ENCODE peak calls at places on chromosomes 11 and 22, in nine cellular contexts. Y, X, Q, I, T, Z, K, E and G are unnamed samples.

GRCh38 chr22:40156001-40156516 is 21.7 kb upstream of the TNRC6B start:
- DNase-seq in X (no peak), Q (peak), K (no peak), I (peak), Z (peak), E (no peak), T (peak), Y (peak), G (no peak)

GRCh38 chr22:50531546-50532352 is 1.9 kb upstream of the TYMP start:
- DNase-seq in X (peak), Z (peak), Q (no peak), E (no peak), T (peak), I (peak), K (peak), Y (peak), G (peak)

GRCh38 chr11:11279956-11280689 is 72.9 kb downstream of the CSNK2A3 start:
- DNase-seq in E (no peak), Q (no peak), Z (no peak), T (peak), Y (no peak), I (no peak), K (no peak), X (no peak), G (peak)

GRCh38 chr22:46046299-46046685 is 69.3 kb upstream of the WNT7B start:
- DNase-seq in I (no peak), K (peak), Q (no peak), X (no peak), T (no peak), Y (no peak), E (no peak), Z (peak), G (peak)

GRCh38 chr11:17814546-17814945 is 80.0 kb downstream of the KCNC1 start:
- DNase-seq in T (no peak), Y (no peak), X (no peak), I (no peak), Z (no peak), K (no peak), Q (no peak), E (no peak), G (no peak)

GRCh38 chr11:35359321-35360058 is 59.9 kb downstream of the SLC1A2 start:
- DNase-seq in Q (no peak), X (no peak), T (no peak), Z (no peak), I (no peak), K (no peak), Y (no peak), E (no peak), G (no peak)

GRCh38 chr11:8384199-8384821 is 120.6 kb upstream of the LMO1 start:
- DNase-seq in Z (peak), K (peak), Y (no peak), I (peak), X (no peak), E (no peak), Q (no peak), T (peak), G (peak)

GRCh38 chr11:2444301-2445106 is at the start of the genes KCNQ1 and TRPM5:
- DNase-seq in Y (peak), X (no peak), E (no peak), I (peak), T (peak), K (no peak), Z (peak), Q (peak), G (peak)

GRCh38 chr11:104891135-104891534 is 7.1 kb downstream of the CASP12 start:
- DNase-seq in Z (no peak), Y (no peak), Q (no peak), X (no peak), E (no peak), K (no peak), I (no peak), T (no peak), G (no peak)

GRCh38 chr11:117808768-117809167 is 11.8 kb upstream of the DSCAML1 start:
- DNase-seq in Z (peak), X (no peak), T (no peak), I (no peak), Y (no peak), E (no peak), Q (no peak), K (no peak), G (peak)

GRCh38 chr11:95067828-95068244 is 1.1 kb downstream of the SRSF8 start:
- DNase-seq in E (peak), Q (no peak), K (no peak), I (no peak), T (no peak), X (no peak), Z (no peak), Y (no peak), G (peak)

GRCh38 chr22:47065756-47066615 is 303.5 kb downstream of the TBC1D22A start:
- DNase-seq in I (peak), Z (peak), Y (no peak), X (no peak), Q (no peak), E (no peak), K (no peak), T (no peak), G (peak)

GRCh38 chr22:23305321-23305910 is 125.1 kb downstream of the BCR start:
- DNase-seq in T (no peak), Z (no peak), K (peak), Y (no peak), E (no peak), I (no peak), X (no peak), Q (no peak), G (peak)

GRCh38 chr11:60866911-60867870 is at the start of gene ZP1:
- DNase-seq in E (no peak), K (peak), Z (no peak), Q (no peak), T (no peak), X (no peak), Y (no peak), I (peak), G (peak)

GRCh38 chr11:56799691-56800090 is 51.2 kb upstream of the OR9G4 start:
- DNase-seq in Q (no peak), K (no peak), I (no peak), T (no peak), X (no peak), Z (no peak), Y (no peak), E (no peak), G (no peak)

GRCh38 chr11:128146926-128147605 is 440.3 kb downstream of the ETS1 start:
- DNase-seq in Z (no peak), T (peak), I (no peak), Y (no peak), E (no peak), K (no peak), X (no peak), Q (no peak), G (no peak)

GRCh38 chr11:113675565-113675964 is 30.5 kb downstream of the TMPRSS5 start:
- DNase-seq in I (no peak), K (no peak), E (no peak), Z (no peak), Q (no peak), Y (no peak), T (no peak), X (no peak), G (no peak)

GRCh38 chr11:61264795-61265194 is 23.8 kb downstream of the PGA5 start:
- DNase-seq in X (no peak), T (no peak), Y (no peak), E (no peak), K (no peak), Q (no peak), Z (no peak), I (no peak), G (no peak)

GRCh38 chr11:71581826-71582225 is 849 bp downstream of the KRTAP5-11 start:
- DNase-seq in K (no peak), I (no peak), Q (no peak), Y (no peak), X (no peak), T (no peak), E (no peak), Z (no peak), G (no peak)

GRCh38 chr11:17067417-17067816 is 10.1 kb downstream of the RPS13 start:
- DNase-seq in E (no peak), X (no peak), Q (no peak), K (no peak), Y (no peak), I (no peak), T (no peak), Z (no peak), G (peak)

GRCh38 chr11:14423633-14424032 is 64.7 kb upstream of the RRAS2 start:
- DNase-seq in I (no peak), X (no peak), T (no peak), Z (no peak), Y (no peak), E (no peak), Q (no peak), K (no peak), G (no peak)

GRCh38 chr11:64767344-64768299 is 7.8 kb upstream of the PYGM start:
- DNase-seq in Z (peak), K (peak), X (peak), E (no peak), Q (peak), I (peak), Y (peak), T (peak), G (peak)
- TF ChIP-seq POLR2AphosphoS5 in Z (no peak), K (no peak), X (no peak), E (no peak), Q (no peak), I (no peak), Y (no peak), T (no peak), G (peak)

DNA sequence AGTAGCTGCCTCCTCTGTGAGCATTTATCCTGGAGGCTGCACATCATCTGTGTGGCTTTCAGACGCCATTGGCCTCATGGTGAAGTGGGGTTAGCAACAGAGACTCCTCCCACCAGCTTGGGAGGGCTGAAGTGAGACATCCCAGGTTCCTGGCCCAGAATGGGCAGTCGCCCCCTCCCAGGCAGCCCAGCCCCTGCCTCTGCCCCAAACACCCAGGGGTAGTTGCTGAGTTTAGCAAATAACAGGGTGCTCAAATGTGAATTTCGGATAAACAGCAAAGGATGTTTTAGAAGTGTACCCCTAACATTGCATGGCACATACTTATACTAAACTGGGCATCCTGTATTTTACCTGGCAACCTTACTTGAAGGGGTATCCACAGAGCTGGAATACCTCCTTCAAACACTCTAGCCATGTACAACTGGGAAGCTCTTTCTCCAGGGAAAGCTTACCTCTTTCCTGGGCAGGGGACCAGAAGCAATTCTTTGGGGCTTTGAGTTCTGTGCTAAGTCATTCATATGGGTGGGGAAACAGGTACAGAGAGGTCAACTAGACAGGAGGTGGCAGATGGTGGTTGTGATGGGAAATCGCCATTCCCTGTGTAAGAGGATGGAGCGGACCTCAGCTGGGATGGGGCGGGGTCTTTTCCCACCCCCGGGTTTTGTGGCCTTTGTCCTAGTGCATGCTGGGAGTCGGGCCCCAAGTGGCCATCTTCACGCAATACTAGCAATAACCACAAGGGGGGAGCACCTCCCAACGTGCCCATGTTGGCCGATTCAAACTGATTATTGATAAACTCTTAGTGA is 19.3 kb downstream of the MTFP1 start:
- DNase-seq in Q (peak), I (peak), X (no peak), K (no peak), T (peak), Z (peak), Y (peak), E (no peak), G (no peak)
- TF ChIP-seq POLR2AphosphoS5 in Q (peak), I (no peak), X (peak), K (no peak), T (peak), Z (no peak), Y (no peak), E (peak), G (no peak)

GRCh38 chr22:48318575-48319320 is 1508.9 kb downstream of the BRD1 start:
- DNase-seq in T (no peak), E (no peak), Z (peak), Y (no peak), Q (no peak), K (peak), I (no peak), X (no peak), G (peak)

GRCh38 chr22:48318173-48318572 is 1509.5 kb downstream of the BRD1 start:
- DNase-seq in K (peak), E (no peak), X (no peak), Z (no peak), T (no peak), I (no peak), Y (no peak), Q (no peak), G (no peak)

GRCh38 chr22:48320671-48321515 is 1506.8 kb downstream of the BRD1 start:
- DNase-seq in X (no peak), Z (no peak), Y (no peak), I (no peak), T (no peak), E (no peak), Q (no peak), K (no peak), G (peak)

GRCh38 chr22:48320048-48320655 is 1507.5 kb downstream of the BRD1 start:
- DNase-seq in Z (no peak), K (no peak), Y (no peak), X (no peak), I (no peak), E (no peak), T (no peak), Q (no peak), G (peak)

DNA sequence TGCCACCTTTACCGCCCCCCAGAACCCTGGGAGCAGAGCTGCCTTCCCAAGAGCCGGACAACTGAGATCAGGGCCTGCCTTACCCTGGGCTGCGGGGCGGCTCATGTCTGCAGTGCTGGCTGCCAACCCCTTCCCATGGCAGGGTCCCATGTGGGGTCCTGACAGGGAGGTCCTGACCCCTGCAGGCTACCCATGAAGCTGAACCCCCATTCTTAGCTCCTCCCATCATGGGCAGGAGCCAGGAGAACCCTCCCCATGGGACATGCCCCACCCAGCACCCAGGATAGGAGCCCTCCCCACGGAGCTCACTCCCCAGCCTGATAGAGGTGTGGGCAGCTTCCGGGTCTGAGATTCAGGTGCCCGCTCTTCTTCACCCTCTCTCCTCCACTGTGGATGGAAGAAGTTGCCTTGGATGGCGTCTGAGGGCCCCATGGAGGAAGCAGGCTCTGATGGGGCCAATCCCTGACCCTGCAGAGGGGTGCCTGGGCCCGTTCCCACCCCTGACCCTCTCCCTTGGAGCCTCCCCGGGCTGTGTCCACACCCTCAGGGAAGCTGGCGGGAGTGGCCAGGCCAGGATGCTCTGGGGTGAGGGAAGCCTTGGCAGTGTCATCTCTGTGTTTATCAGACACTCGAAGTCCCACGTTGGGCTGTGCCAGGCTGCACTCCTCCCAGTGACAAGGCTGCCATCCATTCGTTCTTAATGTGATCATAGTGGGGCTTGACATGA is 1508.2 kb downstream of the BRD1 start:
- DNase-seq in Q (no peak), X (no peak), Y (no peak), T (no peak), K (no peak), I (no peak), Z (no peak), E (no peak), G (peak)
- TF ChIP-seq POLR2AphosphoS5 in Q (no peak), X (no peak), Y (no peak), T (no peak), K (no peak), I (no peak), Z (no peak), E (no peak), G (no peak)

GRCh38 chr11:836700-837099 is 3.9 kb downstream of the CD151 start:
- DNase-seq in Q (no peak), X (no peak), E (no peak), Y (no peak), T (no peak), Z (no peak), I (no peak), K (no peak), G (no peak)
- TF ChIP-seq POLR2AphosphoS5 in Q (no peak), X (no peak), E (no peak), Y (no peak), T (no peak), Z (no peak), I (no peak), K (no peak), G (peak)

GRCh38 chr11:43556892-43557291 is 123.6 kb upstream of the HSD17B12 start:
- DNase-seq in Q (no peak), I (no peak), X (no peak), E (no peak), Y (no peak), T (no peak), K (no peak), Z (no peak), G (no peak)
- TF ChIP-seq POLR2AphosphoS5 in Q (no peak), I (no peak), X (no peak), E (no peak), Y (no peak), T (no peak), K (no peak), Z (no peak), G (no peak)

GRCh38 chr22:38214248-38215056 is 12.7 kb downstream of the MAFF start:
- DNase-seq in Y (peak), X (peak), Z (peak), Q (no peak), I (peak), T (peak), K (no peak), E (no peak), G (peak)
- TF ChIP-seq POLR2AphosphoS5 in Y (peak), X (no peak), Z (no peak), Q (no peak), I (no peak), T (no peak), K (no peak), E (no peak), G (peak)

GRCh38 chr22:19614546-19614884 is 90.3 kb upstream of the CLDN5 start:
- DNase-seq in T (no peak), E (no peak), K (no peak), Q (no peak), Y (no peak), X (no peak), Z (no peak), I (no peak), G (no peak)
- TF ChIP-seq POLR2AphosphoS5 in T (no peak), E (no peak), K (no peak), Q (no peak), Y (no peak), X (no peak), Z (no peak), I (no peak), G (no peak)

DNA sequence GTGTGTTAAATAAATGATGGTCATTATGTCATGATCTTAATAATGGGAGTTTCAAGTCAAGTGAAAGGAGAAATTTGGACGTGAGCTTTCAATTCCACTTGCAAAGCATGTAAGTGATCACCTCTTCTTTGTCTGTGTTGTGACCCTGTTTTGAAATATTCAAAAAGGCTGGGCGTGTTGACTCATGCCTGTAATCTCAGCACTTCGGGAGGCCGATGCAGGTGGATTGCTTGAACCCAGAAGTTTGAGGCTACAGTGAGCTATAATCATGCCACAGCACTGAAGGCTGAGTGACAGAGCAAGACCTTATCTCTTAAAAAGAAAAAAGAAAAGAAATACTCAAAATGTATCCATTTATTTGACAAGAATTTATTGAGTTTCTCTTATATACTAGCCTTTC is 32.9 kb upstream of the EED start:
- DNase-seq in Q (no peak), X (no peak), Y (no peak), I (no peak), T (no peak), Z (no peak), K (no peak), E (no peak), G (no peak)
- TF ChIP-seq POLR2AphosphoS5 in Q (no peak), X (no peak), Y (no peak), I (no peak), T (no peak), Z (no peak), K (no peak), E (no peak), G (no peak)

DNA sequence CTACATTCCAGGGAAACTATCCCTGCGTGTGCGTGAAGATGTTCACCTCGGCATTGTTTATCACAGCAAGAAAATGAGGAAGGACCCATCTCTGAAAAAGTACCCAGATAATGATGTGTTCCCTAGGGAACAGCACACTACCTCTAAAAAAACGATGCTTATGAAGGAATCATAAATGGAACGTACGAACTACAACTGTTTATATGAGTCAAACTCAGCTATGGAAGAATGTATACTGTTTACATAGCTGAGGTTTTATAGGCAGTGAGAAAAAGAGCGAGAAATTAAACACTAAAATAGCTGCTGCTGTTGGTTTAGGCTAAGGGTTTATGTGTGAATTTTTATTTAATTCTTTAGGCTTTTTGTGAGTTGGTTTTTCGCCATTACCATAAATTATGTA is 48.9 kb downstream of the APOL1 start:
- DNase-seq in T (no peak), Y (no peak), Z (no peak), I (no peak), K (no peak), Q (no peak), E (no peak), X (no peak), G (no peak)
- TF ChIP-seq POLR2AphosphoS5 in T (no peak), Y (no peak), Z (peak), I (peak), K (no peak), Q (no peak), E (no peak), X (no peak), G (no peak)

GRCh38 chr11:3712274-3712673 is 41.1 kb upstream of the CHRNA10 start:
- DNase-seq in K (no peak), Z (no peak), T (no peak), E (no peak), Q (no peak), X (no peak), Y (no peak), I (no peak), G (no peak)
- TF ChIP-seq POLR2AphosphoS5 in K (no peak), Z (no peak), T (no peak), E (no peak), Q (no peak), X (no peak), Y (no peak), I (no peak), G (no peak)